ENCODE peak calls at places on chromosomes 7 and 10, in six cellular contexts. L, F, V, D, N and T are unnamed samples.

GRCh38 chr7:6012355-6013104 is 3.5 kb downstream of the AIMP2 start:
- DNase-seq in L (no peak), F (no peak), V (peak; percentile 35), D (no peak), N (no peak), T (no peak)

GRCh38 chr7:301291-302053 is 11.5 kb downstream of the FOXL3 start:
- DNase-seq in L (no peak), F (no peak), V (no peak), D (no peak), N (no peak), T (no peak)

GRCh38 chr10:26792780-26793495 is 67.8 kb downstream of the ABI1 start:
- DNase-seq in L (no peak), F (no peak), V (no peak), D (no peak), N (no peak), T (no peak)

GRCh38 chr7:36448781-36449379 is 59.2 kb downstream of the ANLN start:
- DNase-seq in L (no peak), F (no peak), V (no peak), D (peak; percentile 39), N (no peak), T (no peak)

GRCh38 chr7:85529197-85529596 is 342.3 kb upstream of the SEMA3D start:
- DNase-seq in L (no peak), F (no peak), V (no peak), D (peak; percentile 62), N (no peak), T (no peak)

GRCh38 chr7:31051598-31052503 is at the start of gene ADCYAP1R1:
- DNase-seq in L (peak; percentile 81), F (no peak), V (no peak), D (no peak), N (no peak), T (no peak)

GRCh38 chr10:100894033-100894432 is 18.7 kb upstream of the SLF2 start:
- DNase-seq in L (no peak), F (no peak), V (no peak), D (no peak), N (no peak), T (no peak)

GRCh38 chr7:34315032-34315431 is 343.0 kb upstream of the NPSR1 start:
- DNase-seq in L (no peak), F (no peak), V (no peak), D (peak; percentile 67), N (no peak), T (no peak)

GRCh38 chr10:31678573-31679122 is 250.0 kb downstream of the ARHGAP12 start:
- DNase-seq in L (no peak), F (no peak), V (no peak), D (no peak), N (no peak), T (no peak)

GRCh38 chr10:129544205-129545202 is 77.5 kb downstream of the MGMT start:
- DNase-seq in L (no peak), F (no peak), V (no peak), D (no peak), N (no peak), T (no peak)

GRCh38 chr7:33298848-33299247 is 169.5 kb downstream of the BBS9 start:
- DNase-seq in L (no peak), F (no peak), V (no peak), D (no peak), N (no peak), T (no peak)